ENCODE peak calls at places on chromosome 14, in four cellular contexts. One of them, this sample, is unnamed.

GRCh38 chr14:28407931-28408330 is 358.7 kb upstream of the FOXG1 start:
- DNase-seq in ELF-1: no peak
- DNase-seq in KBM-7: no peak
- DNase-seq in Kasumi-1: no peak
- DNase-seq in this sample: no peak

GRCh38 chr14:60514378-60515243 is 5.7 kb downstream of the SIX6 start:
- DNase-seq in Kasumi-1: no peak
- DNase-seq in KBM-7: no peak
- DNase-seq in ELF-1: peak
- DNase-seq in this sample: no peak

GRCh38 chr14:24121210-24121609 is 6.5 kb upstream of the NRL start:
- DNase-seq in Kasumi-1: no peak
- DNase-seq in ELF-1: no peak
- DNase-seq in KBM-7: no peak
- DNase-seq in this sample: no peak

GRCh38 chr14:105275267-105275946 is 25.4 kb downstream of the BRF1 start:
- DNase-seq in ELF-1: peak
- DNase-seq in Kasumi-1: no peak
- DNase-seq in KBM-7: no peak
- DNase-seq in this sample: no peak

GRCh38 chr14:100899841-100900771 is 3.4 kb downstream of the RTL1 start:
- DNase-seq in Kasumi-1: no peak
- DNase-seq in KBM-7: peak
- DNase-seq in ELF-1: peak
- DNase-seq in this sample: no peak

GRCh38 chr14:64438181-64438839 is 27.0 kb upstream of the AKAP5 start:
- DNase-seq in Kasumi-1: no peak
- DNase-seq in ELF-1: no peak
- DNase-seq in KBM-7: no peak
- DNase-seq in this sample: no peak

GRCh38 chr14:20820063-20820904 is 17.6 kb upstream of the RNASE1 start:
- DNase-seq in ELF-1: peak
- DNase-seq in Kasumi-1: no peak
- DNase-seq in KBM-7: no peak
- DNase-seq in this sample: peak

GRCh38 chr14:100816950-100817901 is 8.7 kb upstream of the MEG3 start:
- DNase-seq in ELF-1: no peak
- DNase-seq in KBM-7: no peak
- DNase-seq in Kasumi-1: no peak
- DNase-seq in this sample: no peak

GRCh38 chr14:39265741-39266588 is 32.2 kb downstream of the MIA2 start:
- DNase-seq in Kasumi-1: peak
- DNase-seq in ELF-1: no peak
- DNase-seq in KBM-7: peak
- DNase-seq in this sample: peak

GRCh38 chr14:99628832-99629618 is 15.9 kb upstream of the HHIPL1 start:
- DNase-seq in ELF-1: peak
- DNase-seq in Kasumi-1: peak
- DNase-seq in KBM-7: peak
- DNase-seq in this sample: peak

GRCh38 chr14:81396108-81396507 is 4.0 kb downstream of the STON2 start:
- DNase-seq in ELF-1: no peak
- DNase-seq in KBM-7: no peak
- DNase-seq in Kasumi-1: no peak
- DNase-seq in this sample: no peak

GRCh38 chr14:74973905-74974363 is 18.5 kb upstream of the PGF start:
- DNase-seq in Kasumi-1: no peak
- DNase-seq in KBM-7: no peak
- DNase-seq in ELF-1: no peak
- DNase-seq in this sample: no peak

GRCh38 chr14:52077261-52077984 is 8.6 kb upstream of the NID2 start:
- DNase-seq in Kasumi-1: no peak
- DNase-seq in KBM-7: no peak
- DNase-seq in ELF-1: no peak
- DNase-seq in this sample: no peak

GRCh38 chr14:104739026-104739425 is 13.9 kb upstream of the SIVA1 start:
- DNase-seq in KBM-7: no peak
- DNase-seq in Kasumi-1: no peak
- DNase-seq in ELF-1: no peak
- DNase-seq in this sample: no peak

GRCh38 chr14:32491413-32492016 is 162.4 kb downstream of the AKAP6 start:
- DNase-seq in KBM-7: no peak
- DNase-seq in Kasumi-1: no peak
- DNase-seq in ELF-1: no peak
- DNase-seq in this sample: no peak

GRCh38 chr14:33120966-33121365 is 182.3 kb downstream of the NPAS3 start:
- DNase-seq in ELF-1: no peak
- DNase-seq in Kasumi-1: no peak
- DNase-seq in KBM-7: no peak
- DNase-seq in this sample: no peak